ENCODE peak calls at places on chromosomes 3 and 15, in five cellular contexts. One of them, this sample, is unnamed. For H3K27me3, the result is how much of the 10 kb centered on the place peaks cover.

GRCh38 chr3:52277071-52277964 is 1.1 kb downstream of the WDR82 start:
- DNase-seq in A673: peak
- DNase-seq in left lung: peak
- DNase-seq in prostate gland: peak
- DNase-seq in fibroblast of lung: peak
- DNase-seq in this sample: peak

GRCh38 chr3:119774419-119774818 is 7.5 kb upstream of the NR1I2 start:
- DNase-seq in A673: no peak
- DNase-seq in left lung: no peak
- DNase-seq in prostate gland: no peak
- DNase-seq in fibroblast of lung: no peak
- DNase-seq in this sample: no peak

GRCh38 chr15:72835289-72835890 is 51.8 kb upstream of the ADPGK start:
- DNase-seq in A673: peak
- DNase-seq in left lung: no peak
- DNase-seq in prostate gland: no peak
- DNase-seq in fibroblast of lung: no peak
- DNase-seq in this sample: no peak

GRCh38 chr15:82540055-82540983 is at the start of gene RPS17:
- DNase-seq in A673: peak
- DNase-seq in left lung: peak
- DNase-seq in prostate gland: peak
- DNase-seq in fibroblast of lung: peak
- DNase-seq in this sample: peak

GRCh38 chr15:52220251-52220650 is 29.1 kb upstream of the GNB5 start:
- DNase-seq in A673: no peak
- DNase-seq in left lung: no peak
- DNase-seq in prostate gland: no peak
- DNase-seq in fibroblast of lung: no peak
- DNase-seq in this sample: no peak

GRCh38 chr15:42080585-42081462 is 13.5 kb downstream of the PLA2G4D start:
- DNase-seq in A673: no peak
- DNase-seq in left lung: peak
- DNase-seq in prostate gland: no peak
- DNase-seq in fibroblast of lung: peak
- DNase-seq in this sample: no peak

GRCh38 chr3:194512895-194513601 is 26.2 kb upstream of the ATP13A3 start:
- DNase-seq in A673: no peak
- DNase-seq in left lung: no peak
- DNase-seq in prostate gland: peak
- DNase-seq in fibroblast of lung: peak
- DNase-seq in this sample: no peak

GRCh38 chr3:155032918-155033317 is 47.2 kb upstream of the MME start:
- DNase-seq in A673: peak
- DNase-seq in left lung: no peak
- DNase-seq in prostate gland: no peak
- DNase-seq in fibroblast of lung: peak
- DNase-seq in this sample: no peak

GRCh38 chr3:15439476-15439875 is 12.1 kb downstream of the EAF1 start:
- DNase-seq in A673: no peak
- DNase-seq in left lung: peak
- DNase-seq in prostate gland: no peak
- DNase-seq in fibroblast of lung: peak
- DNase-seq in this sample: no peak

GRCh38 chr3:188931531-188931930 is 240.2 kb upstream of the TPRG1 start:
- DNase-seq in A673: no peak
- DNase-seq in left lung: no peak
- DNase-seq in prostate gland: no peak
- DNase-seq in fibroblast of lung: peak
- DNase-seq in this sample: no peak

GRCh38 chr3:52403271-52403841 is 41.5 kb downstream of the SEMA3G start:
- DNase-seq in A673: no peak
- DNase-seq in left lung: no peak
- DNase-seq in prostate gland: no peak
- DNase-seq in fibroblast of lung: no peak
- DNase-seq in this sample: peak

GRCh38 chr15:77944002-77944867 is 133.3 kb downstream of the TBC1D2B start:
- DNase-seq in A673: peak
- DNase-seq in left lung: peak
- DNase-seq in prostate gland: peak
- DNase-seq in fibroblast of lung: peak
- DNase-seq in this sample: peak

DNA sequence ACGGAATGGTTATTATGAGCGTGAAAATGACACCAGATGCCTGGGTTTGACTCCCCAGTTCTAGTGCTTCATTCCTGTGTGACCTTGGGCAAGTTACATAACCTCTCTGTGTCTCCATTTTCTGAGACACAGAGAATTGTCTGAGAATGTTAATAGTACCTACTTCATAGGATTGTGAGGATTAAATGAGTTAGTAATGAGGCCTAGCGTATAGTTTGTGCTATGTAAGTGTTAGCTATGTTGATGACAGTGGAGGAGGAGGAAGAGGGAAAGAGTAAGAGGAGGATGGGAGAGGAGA is 150.3 kb downstream of the MEGF11 start:
- DNase-seq in A673: no peak
- DNase-seq in left lung: no peak
- DNase-seq in prostate gland: no peak
- DNase-seq in fibroblast of lung: no peak
- DNase-seq in this sample: no peak
- H3K27me3 ChIP-seq in A673: under half
- H3K27me3 ChIP-seq in left lung: under half
- H3K27me3 ChIP-seq in prostate gland: under half
- H3K27me3 ChIP-seq in fibroblast of lung: under half
- H3K27me3 ChIP-seq in this sample: under half

DNA sequence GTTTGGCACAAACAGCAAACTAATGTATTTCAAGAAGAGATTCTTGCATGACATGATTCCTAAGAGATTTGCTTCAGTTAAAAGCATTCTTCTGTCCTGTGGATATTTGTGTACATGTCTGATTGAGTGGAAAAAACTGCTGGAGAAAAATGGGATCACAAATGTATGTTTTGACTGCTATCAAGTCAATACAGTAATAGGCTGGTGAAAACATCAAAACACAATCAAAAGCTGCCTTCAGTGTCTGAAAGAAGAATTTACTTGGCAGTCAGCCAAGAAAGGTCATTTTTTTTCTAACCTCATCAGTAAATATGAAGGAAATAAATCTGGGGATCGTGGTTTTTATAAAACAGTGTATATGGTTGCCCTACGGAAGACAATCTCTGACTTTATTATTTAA is 1214.8 kb downstream of the NSUN3 start:
- DNase-seq in A673: no peak
- DNase-seq in left lung: no peak
- DNase-seq in prostate gland: no peak
- DNase-seq in fibroblast of lung: no peak
- DNase-seq in this sample: no peak
- H3K27me3 ChIP-seq in A673: under half
- H3K27me3 ChIP-seq in left lung: under half
- H3K27me3 ChIP-seq in prostate gland: under half
- H3K27me3 ChIP-seq in fibroblast of lung: under half
- H3K27me3 ChIP-seq in this sample: under half

GRCh38 chr3:81799403-81799802 is 38.0 kb upstream of the GBE1 start:
- DNase-seq in A673: no peak
- DNase-seq in left lung: no peak
- DNase-seq in prostate gland: no peak
- DNase-seq in fibroblast of lung: peak
- DNase-seq in this sample: no peak
- H3K27me3 ChIP-seq in A673: under half
- H3K27me3 ChIP-seq in left lung: under half
- H3K27me3 ChIP-seq in prostate gland: under half
- H3K27me3 ChIP-seq in fibroblast of lung: under half
- H3K27me3 ChIP-seq in this sample: under half

DNA sequence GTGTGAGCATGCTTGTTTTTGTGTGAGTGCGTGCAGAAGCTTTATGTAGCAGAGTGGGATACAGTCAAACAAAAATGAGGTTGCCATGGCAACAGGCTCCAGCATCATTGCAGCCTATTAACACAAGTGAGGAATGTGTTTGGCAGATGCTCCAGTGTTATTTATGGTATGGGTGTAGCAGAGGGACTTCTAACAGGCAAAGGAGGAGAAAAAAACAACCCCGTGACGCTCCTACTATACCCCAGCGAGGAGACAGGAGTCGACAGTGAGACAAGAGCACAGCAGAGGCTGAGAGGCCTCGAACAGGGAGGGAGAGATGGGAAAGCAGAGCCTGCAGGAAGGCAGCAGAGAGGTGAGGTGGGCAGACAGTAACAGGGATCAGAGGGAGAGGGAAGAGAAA is 4.9 kb downstream of the ADCY5 start:
- DNase-seq in A673: no peak
- DNase-seq in left lung: no peak
- DNase-seq in prostate gland: no peak
- DNase-seq in fibroblast of lung: no peak
- DNase-seq in this sample: peak
- H3K27me3 ChIP-seq in A673: under half
- H3K27me3 ChIP-seq in left lung: under half
- H3K27me3 ChIP-seq in prostate gland: under half
- H3K27me3 ChIP-seq in fibroblast of lung: under half
- H3K27me3 ChIP-seq in this sample: under half

DNA sequence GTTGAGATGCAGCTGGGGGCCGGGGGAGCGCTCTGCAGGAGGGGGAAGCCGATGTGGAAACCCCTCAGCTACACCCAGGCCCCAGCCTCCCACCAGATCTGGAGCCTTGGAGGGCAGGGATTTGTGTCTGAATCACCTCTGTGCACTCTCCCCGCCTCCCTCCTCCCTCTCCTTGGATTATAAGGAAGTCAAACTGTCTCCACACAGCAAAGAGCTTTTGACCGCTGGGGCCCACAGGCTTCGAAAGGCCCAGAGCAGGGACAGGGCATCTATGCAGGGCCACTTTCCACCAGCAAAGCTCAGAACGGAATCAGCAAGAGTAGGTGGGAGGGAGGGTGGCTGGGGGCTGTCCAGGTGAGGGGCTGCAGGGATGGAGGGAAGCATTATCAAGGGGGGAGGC is 68.9 kb downstream of the IQSEC1 start:
- DNase-seq in A673: no peak
- DNase-seq in left lung: peak
- DNase-seq in prostate gland: no peak
- DNase-seq in fibroblast of lung: no peak
- DNase-seq in this sample: no peak
- H3K27me3 ChIP-seq in A673: under half
- H3K27me3 ChIP-seq in left lung: under half
- H3K27me3 ChIP-seq in prostate gland: under half
- H3K27me3 ChIP-seq in fibroblast of lung: under half
- H3K27me3 ChIP-seq in this sample: under half

GRCh38 chr3:13290941-13291340 is 129.2 kb downstream of the NUP210 start:
- DNase-seq in A673: no peak
- DNase-seq in left lung: no peak
- DNase-seq in prostate gland: no peak
- DNase-seq in fibroblast of lung: no peak
- DNase-seq in this sample: no peak

GRCh38 chr3:13289771-13290285 is 130.3 kb downstream of the NUP210 start:
- DNase-seq in A673: no peak
- DNase-seq in left lung: no peak
- DNase-seq in prostate gland: no peak
- DNase-seq in fibroblast of lung: no peak
- DNase-seq in this sample: no peak

GRCh38 chr3:13287833-13288232 is 132.3 kb downstream of the NUP210 start:
- DNase-seq in A673: no peak
- DNase-seq in left lung: no peak
- DNase-seq in prostate gland: no peak
- DNase-seq in fibroblast of lung: no peak
- DNase-seq in this sample: no peak

GRCh38 chr3:13286873-13287272 is 133.2 kb downstream of the NUP210 start:
- DNase-seq in A673: no peak
- DNase-seq in left lung: no peak
- DNase-seq in prostate gland: no peak
- DNase-seq in fibroblast of lung: no peak
- DNase-seq in this sample: no peak

DNA sequence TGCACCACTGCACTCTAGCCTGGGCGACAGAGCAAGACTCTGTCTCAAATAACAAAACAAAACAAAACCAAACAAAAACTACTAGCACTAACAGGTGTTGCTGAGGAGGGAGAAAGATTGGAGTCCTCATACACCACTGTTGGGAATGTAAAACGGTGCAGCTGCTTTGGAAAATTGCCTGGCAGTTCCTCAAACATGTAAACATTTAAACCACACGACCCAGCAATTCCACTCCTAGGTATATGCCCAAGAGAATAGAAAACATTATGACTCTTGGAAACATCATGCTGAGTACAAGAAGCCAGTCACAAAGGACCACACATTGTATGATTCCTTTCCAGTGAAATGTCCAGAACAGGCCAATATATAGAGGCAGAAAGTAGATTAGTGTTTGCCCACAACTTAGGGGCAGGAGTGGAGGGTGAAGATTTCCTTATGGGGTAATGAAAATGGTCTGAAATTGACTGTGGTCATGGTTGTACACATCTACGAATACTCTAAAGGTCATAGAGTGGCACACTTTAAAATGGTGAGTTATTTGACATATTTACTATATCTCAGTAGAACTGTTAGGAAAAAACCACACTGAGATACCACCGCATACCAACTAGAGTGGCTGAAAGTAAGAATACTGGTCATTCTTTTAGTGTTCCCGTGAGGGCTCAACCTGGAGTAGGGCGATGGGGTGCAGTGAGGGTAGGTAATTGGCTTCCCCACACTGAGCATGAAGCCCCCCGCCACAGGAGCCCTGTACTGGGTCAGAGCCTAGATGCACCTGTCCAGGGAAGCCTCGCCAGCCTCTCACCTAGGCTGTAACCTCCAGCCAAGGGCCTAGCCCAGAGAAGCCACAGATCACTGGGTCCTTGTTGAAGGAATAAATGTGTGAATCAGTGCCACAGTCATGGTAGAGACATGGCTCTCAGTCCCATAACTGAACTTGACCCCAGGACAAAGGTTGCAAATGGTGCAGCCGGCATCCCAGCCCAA is 131.1 kb downstream of the NUP210 start:
- DNase-seq in A673: no peak
- DNase-seq in left lung: no peak
- DNase-seq in prostate gland: no peak
- DNase-seq in fibroblast of lung: no peak
- DNase-seq in this sample: no peak
- H3K27me3 ChIP-seq in A673: under half
- H3K27me3 ChIP-seq in left lung: under half
- H3K27me3 ChIP-seq in prostate gland: under half
- H3K27me3 ChIP-seq in fibroblast of lung: under half
- H3K27me3 ChIP-seq in this sample: under half